ENCODE peak calls at places on chromosomes 3 and 15, in four cellular contexts. R is uterus, T is astrocyte of the cerebellum, F is choroid plexus epithelial cell. W is an unnamed sample.

GRCh38 chr3:52227117-52227516 is 1.7 kb upstream of the TLR9 start:
- DNase-seq in R (no peak), T (no peak), F (no peak), W (no peak)

GRCh38 chr3:123568875-123569274 is 16.0 kb downstream of the HACD2 start:
- DNase-seq in T (no peak), R (no peak), F (no peak), W (no peak)

GRCh38 chr3:170816341-170816740 is 53.7 kb downstream of the RPL22L1 start:
- DNase-seq in F (no peak), T (no peak), R (no peak), W (no peak)

GRCh38 chr15:33808720-33809119 is 159.6 kb upstream of the CHRM5 start:
- DNase-seq in R (no peak), F (peak; percentile 34), T (peak; percentile 13), W (no peak)

GRCh38 chr3:159091936-159092335 is 290.1 kb downstream of the MFSD1 start:
- DNase-seq in F (peak; percentile 2), R (no peak), T (no peak), W (no peak)

GRCh38 chr3:171792549-171792948 is 17.7 kb downstream of the PLD1 start:
- DNase-seq in F (no peak), T (no peak), R (no peak), W (no peak)

GRCh38 chr15:65037279-65037678 is 7.8 kb upstream of the MTFMT start:
- DNase-seq in R (no peak), T (no peak), F (no peak), W (no peak)

GRCh38 chr3:159273608-159274007 is 471.8 kb downstream of the MFSD1 start:
- DNase-seq in T (peak; percentile 48), F (peak; percentile 69), R (no peak), W (no peak)

GRCh38 chr3:128975276-128975675 is 18.6 kb downstream of the CFAP92 start:
- DNase-seq in T (no peak), F (no peak), R (no peak), W (no peak)

GRCh38 chr15:60799885-60800728 is 321.2 kb upstream of the ICE2 start:
- DNase-seq in R (no peak), F (peak; percentile 52), T (no peak), W (no peak)

GRCh38 chr3:136277115-136277514 is 27.0 kb downstream of the PCCB start:
- DNase-seq in T (no peak), R (no peak), F (no peak), W (no peak)

GRCh38 chr3:128490650-128491070 is 2.3 kb downstream of the GATA2 start:
- DNase-seq in F (no peak), R (no peak), T (no peak), W (no peak)

GRCh38 chr3:44584646-44585501 is at the start of gene ZNF660:
- DNase-seq in F (peak; percentile 83), R (peak; percentile 68), T (peak; percentile 40), W (peak; percentile 21)

GRCh38 chr3:53074761-53075742 is 29.2 kb upstream of the SFMBT1 start:
- DNase-seq in T (no peak), F (no peak), R (no peak), W (no peak)

GRCh38 chr3:134718736-134719135 is 67.9 kb upstream of the KY start:
- DNase-seq in F (peak; percentile 23), T (peak; percentile 24), R (no peak), W (no peak)

GRCh38 chr3:98903099-98903498 is 1.6 kb upstream of the DCBLD2 start:
- DNase-seq in R (no peak), F (no peak), T (no peak), W (peak; percentile 59)

DNA sequence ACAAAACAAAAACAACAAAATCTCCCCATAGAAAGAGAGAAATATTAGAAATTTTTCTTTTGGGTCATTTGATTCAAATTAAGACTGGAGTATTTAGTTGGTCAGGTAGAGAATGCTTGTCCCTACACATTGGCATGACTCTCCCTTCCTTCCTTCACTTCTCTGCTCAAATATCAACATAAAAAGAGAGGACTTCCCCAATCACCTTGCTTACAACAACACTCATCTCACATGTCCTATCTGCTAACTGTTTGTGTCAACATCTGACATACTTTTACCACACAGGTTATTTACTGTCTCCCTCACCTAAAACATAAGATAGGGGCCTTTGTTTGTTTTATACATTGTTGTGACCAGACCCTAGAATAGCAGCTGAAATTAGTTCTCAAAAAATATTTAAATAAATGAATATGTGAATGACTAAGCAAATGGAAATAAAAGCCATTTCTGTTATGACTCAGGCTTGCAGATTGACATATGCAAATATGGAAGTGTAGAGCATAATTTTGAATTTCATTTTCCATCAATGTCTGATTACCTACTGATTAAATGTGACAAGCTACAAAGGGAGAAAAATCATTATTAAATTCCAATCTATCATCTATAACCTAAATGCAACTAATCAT is 304.8 kb downstream of the CTNNB1 start:
- DNase-seq in F (no peak), T (no peak), R (no peak), W (no peak)
- TF ChIP-seq CTCF in F (no peak), T (no peak), R (no peak), W (no peak)

GRCh38 chr3:194139085-194139976 is 3.4 kb downstream of the HES1 start:
- DNase-seq in F (peak; percentile 79), T (peak; percentile 84), R (peak; percentile 81), W (no peak)
- H3K4me3 ChIP-seq in F (peak overlapping the region; percentile 67), T (peak overlapping the region; percentile 8), R (no peak overlapping the region), W (peak overlapping the region; percentile 76)

DNA sequence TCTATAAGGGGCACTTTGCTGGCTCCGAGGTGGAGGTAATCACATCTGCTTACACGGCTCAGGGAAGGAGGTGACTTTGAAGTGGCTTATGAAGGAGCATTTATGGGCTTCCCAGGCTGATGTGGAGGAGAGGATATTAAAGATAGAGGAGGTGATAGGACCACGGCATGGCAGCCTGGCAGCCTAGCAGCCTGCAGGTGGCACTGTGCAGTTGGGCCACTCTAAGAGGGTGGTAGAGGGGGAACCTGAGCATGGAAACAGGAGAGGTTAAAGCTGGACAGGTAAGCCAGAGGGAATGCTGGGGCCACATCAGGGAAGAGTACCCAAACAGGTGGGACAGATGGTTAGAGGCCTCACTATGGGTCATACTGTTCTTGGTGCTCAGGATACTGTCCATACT is 375.0 kb downstream of the WDR72 start:
- DNase-seq in F (no peak), T (no peak), R (no peak), W (no peak)
- TF ChIP-seq CTCF in F (no peak), T (peak; percentile 12), R (no peak), W (peak; percentile 41)

GRCh38 chr3:50637945-50638344 is 21.0 kb downstream of the MAPKAPK3 start:
- DNase-seq in F (no peak), R (no peak), T (no peak), W (no peak)

GRCh38 chr3:50635066-50635465 is 18.1 kb downstream of the MAPKAPK3 start:
- DNase-seq in T (no peak), F (no peak), R (no peak), W (no peak)

GRCh38 chr3:50639055-50639494 is 22.1 kb downstream of the MAPKAPK3 start:
- DNase-seq in F (peak; percentile 53), T (peak; percentile 37), R (no peak), W (no peak)

GRCh38 chr3:50633233-50633795 is 16.4 kb downstream of the MAPKAPK3 start:
- DNase-seq in F (no peak), T (no peak), R (no peak), W (no peak)

GRCh38 chr3:50637012-50637411 is 20.1 kb downstream of the MAPKAPK3 start:
- DNase-seq in T (no peak), F (no peak), R (no peak), W (no peak)
- H3K4me3 ChIP-seq in T (no peak overlapping the region), F (no peak overlapping the region), R (no peak overlapping the region), W (no peak overlapping the region)